ENCODE peak calls at places on chromosomes 12 and 14, in seven cellular contexts. H is GM23248, N is erythroblast, G is renal cortical epithelial cell, I is testis, K is memory B cell, F is upper lobe of right lung. S is an unnamed sample.

GRCh38 chr14:101489092-101489760 is 72.1 kb upstream of the DIO3 start:
- DNase-seq in N (no peak), K (no peak), I (no peak), H (no peak), G (no peak), F (peak; percentile 1), S (no peak)

GRCh38 chr12:119206348-119207075 is 27.8 kb downstream of the HSPB8 start:
- DNase-seq in K (no peak), G (no peak), H (no peak), N (no peak), F (no peak), I (no peak), S (no peak)

GRCh38 chr12:59181378-59181777 is 261.1 kb upstream of the LRIG3 start:
- DNase-seq in I (no peak), G (peak; percentile 6), F (no peak), N (no peak), K (no peak), H (no peak), S (no peak)

GRCh38 chr12:64810831-64811230 is 13.6 kb upstream of the TBC1D30 start:
- DNase-seq in F (no peak), I (no peak), G (peak; percentile 17), H (peak; percentile 20), K (no peak), N (no peak), S (no peak)

GRCh38 chr14:99517643-99518381 is 36.6 kb downstream of the CCNK start:
- DNase-seq in G (no peak), H (no peak), N (no peak), I (no peak), K (no peak), F (peak; percentile 64), S (no peak)

GRCh38 chr12:100154472-100155247 is 12.0 kb upstream of the BLTP3B start:
- DNase-seq in K (peak; percentile 67), I (peak; percentile 77), G (peak; percentile 31), F (peak; percentile 88), H (peak; percentile 71), N (peak; percentile 77), S (peak; percentile 58)

GRCh38 chr14:99841436-99842071 is 48.3 kb downstream of the EML1 start:
- DNase-seq in G (no peak), N (no peak), K (no peak), F (no peak), H (no peak), I (no peak), S (no peak)

GRCh38 chr12:46874642-46875041 is 48.8 kb upstream of the SLC38A4 start:
- DNase-seq in N (no peak), H (peak; percentile 44), F (no peak), I (no peak), G (peak; percentile 66), K (no peak), S (no peak)

GRCh38 chr12:93219947-93220346 is 157.8 kb upstream of the NUDT4 start:
- DNase-seq in F (no peak), K (no peak), G (no peak), I (no peak), N (peak; percentile 9), H (no peak), S (no peak)

GRCh38 chr14:63200767-63201166 is 3.5 kb upstream of the RHOJ start:
- DNase-seq in N (no peak), I (no peak), F (no peak), K (no peak), H (no peak), G (no peak), S (no peak)